ENCODE peak calls at places on chromosomes 11 and 22, in five cellular contexts. P, X, Z, T and G are unnamed samples.

GRCh38 chr11:119346605-119347004 is at the start of gene MFRP:
- DNase-seq in P (no peak), X (no peak), Z (no peak), T (no peak), G (no peak)

GRCh38 chr11:84069048-84069447 is 782.9 kb upstream of the CCDC90B start:
- DNase-seq in P (no peak), X (no peak), Z (no peak), T (no peak), G (no peak)

GRCh38 chr22:28203286-28203685 is 284.2 kb upstream of the PITPNB start:
- DNase-seq in P (no peak), X (no peak), Z (no peak), T (no peak), G (no peak)

GRCh38 chr11:86805873-86806310 is 5.5 kb downstream of the PRSS23 start:
- DNase-seq in P (no peak), X (no peak), Z (no peak), T (peak; percentile 45), G (no peak)

GRCh38 chr11:42172441-42172840 is 713.0 kb upstream of the LRRC4C start:
- DNase-seq in P (no peak), X (no peak), Z (no peak), T (no peak), G (no peak)

GRCh38 chr22:44834065-44834464 is 81.7 kb downstream of the ARHGAP8 start:
- DNase-seq in P (no peak), X (no peak), Z (no peak), T (no peak), G (no peak)

GRCh38 chr11:70521475-70522260 is 123.3 kb downstream of the CTTN start:
- DNase-seq in P (no peak), X (no peak), Z (no peak), T (peak; percentile 54), G (peak; percentile 57)

GRCh38 chr11:122668562-122669090 is 13.1 kb downstream of the UBASH3B start:
- DNase-seq in P (no peak), X (no peak), Z (no peak), T (no peak), G (no peak)

GRCh38 chr22:41782316-41782715 is 18.2 kb upstream of the CCDC134 start:
- DNase-seq in P (no peak), X (no peak), Z (no peak), T (no peak), G (no peak)

GRCh38 chr11:102603091-102603490 is 22.0 kb downstream of the MMP20 start:
- DNase-seq in P (no peak), X (no peak), Z (no peak), T (no peak), G (no peak)

GRCh38 chr11:11382858-11383532 is 29.9 kb upstream of the CSNK2A3 start:
- DNase-seq in P (no peak), X (no peak), Z (no peak), T (no peak), G (no peak)

GRCh38 chr11:9748361-9748970 is 84.6 kb downstream of the SWAP70 start:
- DNase-seq in P (peak; percentile 44), X (no peak), Z (peak; percentile 51), T (peak; percentile 70), G (no peak)

GRCh38 chr11:15943418-15944197 is 412.7 kb downstream of the SOX6 start:
- DNase-seq in P (no peak), X (no peak), Z (no peak), T (no peak), G (no peak)

GRCh38 chr11:114250180-114250579 is 46.0 kb upstream of the NNMT start:
- DNase-seq in P (no peak), X (no peak), Z (no peak), T (no peak), G (no peak)

GRCh38 chr22:39932166-39932565 is 28.0 kb upstream of the TMA7B start:
- DNase-seq in P (no peak), X (no peak), Z (no peak), T (no peak), G (no peak)
- H3K4me1 ChIP-seq in P (peaks cover 93% of the 10 kb centered on the region), X (no peaks in the 10 kb centered on the region), Z (no peaks in the 10 kb centered on the region), T (peaks cover 40% of the 10 kb centered on the region), G (peaks cover 45% of the 10 kb centered on the region)

DNA sequence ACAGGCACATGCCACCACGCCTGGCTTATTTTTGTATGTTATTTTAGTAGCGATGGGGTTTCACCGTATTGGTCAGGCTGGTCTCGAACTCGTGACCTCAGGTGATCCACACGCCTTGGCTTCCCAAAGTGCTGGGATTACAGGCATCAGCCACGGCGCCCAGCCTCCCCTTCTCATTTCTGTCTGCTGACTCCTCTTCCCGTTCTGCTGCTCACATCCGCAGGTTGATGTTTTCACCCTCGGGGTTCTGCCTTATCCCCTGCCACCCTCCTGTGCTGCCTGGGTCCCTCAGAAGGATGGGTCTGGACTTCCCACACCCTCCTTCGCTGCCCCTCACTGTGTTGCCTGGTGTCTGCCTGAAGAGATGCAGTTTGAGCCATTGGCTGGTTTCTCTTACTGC is 19.2 kb upstream of the VSIG10L2 start:
- DNase-seq in P (no peak), X (no peak), Z (no peak), T (no peak), G (no peak)
- TF ChIP-seq CTCF in P (no peak), X (no peak), Z (no peak), T (no peak), G (no peak)

DNA sequence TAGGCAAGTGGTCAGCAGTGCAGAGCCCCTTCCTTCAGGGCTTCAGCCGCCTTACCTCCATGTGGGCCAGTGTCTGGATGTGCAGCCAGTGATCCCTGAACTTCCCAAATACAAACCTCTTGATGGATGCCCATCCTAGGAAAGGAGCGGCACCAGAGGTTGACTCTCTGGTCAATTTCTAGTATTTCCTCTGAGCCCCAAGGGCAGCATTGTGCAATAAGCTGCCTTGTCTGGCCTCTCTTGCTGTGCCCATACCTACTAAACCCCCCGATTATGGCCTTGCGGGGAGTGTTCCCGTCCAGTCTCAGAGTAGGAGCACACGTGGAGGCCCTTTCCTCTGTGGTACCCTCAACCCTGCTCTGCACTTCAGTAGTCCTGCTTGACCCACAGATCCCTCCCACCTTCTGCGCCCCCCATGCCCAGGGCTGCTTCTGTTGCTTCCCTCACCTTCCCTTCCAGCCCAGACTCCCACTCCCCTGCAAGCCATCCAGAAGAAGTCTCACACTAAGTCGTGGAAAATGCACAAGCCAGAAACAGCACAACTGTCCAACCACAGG is 39.7 kb upstream of the HORMAD2 start:
- DNase-seq in P (no peak), X (no peak), Z (no peak), T (no peak), G (no peak)
- H3K27ac ChIP-seq in P (no peak overlapping the region), X (no peak overlapping the region), Z (no peak overlapping the region), T (no peak overlapping the region), G (no peak overlapping the region)

GRCh38 chr22:17222503-17222902 is 3.3 kb upstream of the ADA2 start:
- DNase-seq in P (no peak), X (no peak), Z (no peak), T (no peak), G (peak; percentile 19)

GRCh38 chr22:17213976-17214375 is 5.3 kb downstream of the ADA2 start:
- DNase-seq in P (peak; percentile 39), X (peak; percentile 67), Z (peak; percentile 39), T (peak; percentile 56), G (peak; percentile 60)

GRCh38 chr22:17217179-17217578 is 2.1 kb downstream of the ADA2 start:
- DNase-seq in P (no peak), X (no peak), Z (no peak), T (no peak), G (peak; percentile 2)

GRCh38 chr22:17214416-17215043 is 4.7 kb downstream of the ADA2 start:
- DNase-seq in P (no peak), X (no peak), Z (no peak), T (no peak), G (no peak)

DNA sequence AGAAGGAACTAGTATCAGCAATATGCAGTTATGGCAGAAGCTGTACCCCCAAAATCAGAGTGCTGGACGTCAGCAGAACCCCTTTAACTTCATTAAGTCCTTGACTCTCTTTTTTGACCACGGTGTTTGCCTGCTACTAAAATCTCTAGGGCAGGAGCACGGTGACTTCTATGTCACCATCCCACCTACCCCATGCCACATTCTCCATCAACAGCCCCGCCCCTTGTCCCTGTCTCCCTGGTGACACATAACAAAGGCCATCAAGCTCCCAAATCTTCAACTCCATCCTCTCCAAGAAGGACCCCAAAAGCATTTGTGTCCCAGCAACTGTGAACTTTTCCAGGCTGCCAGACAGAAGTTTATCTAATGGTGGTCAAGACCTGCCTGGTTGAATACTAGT is 894 bp downstream of the ADA2 start:
- DNase-seq in P (no peak), X (no peak), Z (no peak), T (no peak), G (peak; percentile 26)
- H3K4me1 ChIP-seq in P (peaks cover 57% of the 10 kb centered on the region), X (no peaks in the 10 kb centered on the region), Z (no peaks in the 10 kb centered on the region), T (no peaks in the 10 kb centered on the region), G (peaks cover 56% of the 10 kb centered on the region)

GRCh38 chr11:111528557-111528956 is 12.0 kb upstream of the LAYN start:
- DNase-seq in P (no peak), X (no peak), Z (no peak), T (no peak), G (no peak)
- TF ChIP-seq CTCF in P (no peak), X (no peak), Z (no peak), T (no peak), G (no peak)

GRCh38 chr11:124717421-124717785 is 22.3 kb upstream of the NRGN start:
- DNase-seq in P (no peak), X (no peak), Z (no peak), T (no peak), G (no peak)
- H3K27ac ChIP-seq in P (no peak overlapping the region), X (peak overlapping the region; percentile 78), Z (peak overlapping the region; percentile 81), T (no peak overlapping the region), G (peak overlapping the region; percentile 80)

GRCh38 chr22:20247608-20248171 is 20.4 kb downstream of the RTN4R start:
- DNase-seq in P (no peak), X (no peak), Z (no peak), T (no peak), G (no peak)
- H3K4me1 ChIP-seq in P (peaks cover 47% of the 10 kb centered on the region), X (peaks cover 39% of the 10 kb centered on the region), Z (peaks cover 17% of the 10 kb centered on the region), T (peaks cover 14% of the 10 kb centered on the region), G (peaks cover 17% of the 10 kb centered on the region)

GRCh38 chr11:57482782-57483569 is 22.6 kb downstream of the RTN4RL2 start:
- DNase-seq in P (peak; percentile 45), X (peak; percentile 40), Z (no peak), T (peak; percentile 68), G (no peak)
- TF ChIP-seq CTCF in P (peak; percentile 64), X (peak; percentile 72), Z (peak; percentile 45), T (peak; percentile 84), G (peak; percentile 61)

DNA sequence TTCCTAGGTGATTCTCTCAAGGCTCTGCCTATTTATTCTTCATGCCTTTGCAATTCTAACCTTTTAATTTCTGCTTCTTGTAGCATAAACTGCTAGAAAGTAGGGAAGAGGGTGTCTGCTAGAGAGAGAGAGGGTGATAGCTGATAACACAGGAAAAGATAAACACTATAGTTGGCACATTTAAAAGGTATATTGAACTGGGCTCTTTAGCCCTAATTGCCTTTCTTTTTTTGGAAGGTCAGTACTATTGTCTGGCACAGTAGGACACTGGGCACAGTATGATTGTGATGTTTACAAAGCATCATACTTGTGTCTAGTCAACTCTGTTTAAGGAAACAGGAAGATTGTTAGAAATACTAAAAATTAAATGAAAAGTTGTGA is 33.3 kb downstream of the TEAD1 start:
- DNase-seq in P (no peak), X (no peak), Z (no peak), T (no peak), G (no peak)
- H3K27ac ChIP-seq in P (no peak overlapping the region), X (peak overlapping the region; percentile 38), Z (no peak overlapping the region), T (peak overlapping the region; percentile 27), G (no peak overlapping the region)